ENCODE peak calls at places on chromosomes 7 and 10, in six cellular contexts. One of them, this sample, is unnamed. For H3K4me1, the result is how much of the 10 kb centered on the place peaks cover.

GRCh38 chr7:14389052-14389988 is 399.9 kb upstream of the ETV1 start:
- DNase-seq in heart left ventricle: no peak
- DNase-seq in body of pancreas: no peak
- DNase-seq in A549: no peak
- DNase-seq in sigmoid colon: no peak
- DNase-seq in IMR-90: no peak
- DNase-seq in this sample: no peak

GRCh38 chr7:107998660-107999480 is 4.1 kb downstream of the LAMB1 start:
- DNase-seq in IMR-90: no peak
- DNase-seq in heart left ventricle: no peak
- DNase-seq in sigmoid colon: no peak
- DNase-seq in A549: no peak
- DNase-seq in body of pancreas: no peak
- DNase-seq in this sample: no peak

GRCh38 chr7:151296202-151296992 is 45.2 kb upstream of the NUB1 start:
- DNase-seq in body of pancreas: no peak
- DNase-seq in IMR-90: no peak
- DNase-seq in A549: no peak
- DNase-seq in sigmoid colon: no peak
- DNase-seq in heart left ventricle: no peak
- DNase-seq in this sample: no peak

GRCh38 chr7:23347682-23348180 is 48.6 kb downstream of the MALSU1 start:
- DNase-seq in heart left ventricle: no peak
- DNase-seq in sigmoid colon: no peak
- DNase-seq in body of pancreas: no peak
- DNase-seq in A549: peak
- DNase-seq in IMR-90: peak
- DNase-seq in this sample: no peak

GRCh38 chr10:115898242-115898641 is 374.8 kb downstream of the GFRA1 start:
- DNase-seq in IMR-90: no peak
- DNase-seq in A549: no peak
- DNase-seq in heart left ventricle: no peak
- DNase-seq in body of pancreas: no peak
- DNase-seq in sigmoid colon: no peak
- DNase-seq in this sample: no peak

GRCh38 chr10:22579826-22580225 is 134.6 kb downstream of the PIP4K2A start:
- DNase-seq in sigmoid colon: no peak
- DNase-seq in A549: no peak
- DNase-seq in body of pancreas: no peak
- DNase-seq in IMR-90: no peak
- DNase-seq in heart left ventricle: no peak
- DNase-seq in this sample: no peak

GRCh38 chr7:38429057-38429456 is 155.6 kb upstream of the TARP start:
- DNase-seq in body of pancreas: no peak
- DNase-seq in IMR-90: no peak
- DNase-seq in sigmoid colon: no peak
- DNase-seq in A549: no peak
- DNase-seq in heart left ventricle: no peak
- DNase-seq in this sample: no peak

GRCh38 chr7:70788276-70788675 is 343.7 kb upstream of the GALNT17 start:
- DNase-seq in heart left ventricle: no peak
- DNase-seq in body of pancreas: no peak
- DNase-seq in sigmoid colon: no peak
- DNase-seq in IMR-90: no peak
- DNase-seq in A549: no peak
- DNase-seq in this sample: no peak

GRCh38 chr7:118867860-118868259 is 643.4 kb downstream of the ANKRD7 start:
- DNase-seq in heart left ventricle: no peak
- DNase-seq in body of pancreas: no peak
- DNase-seq in IMR-90: no peak
- DNase-seq in A549: no peak
- DNase-seq in sigmoid colon: no peak
- DNase-seq in this sample: no peak

GRCh38 chr10:124362572-124362971 is 56.2 kb downstream of the OAT start:
- DNase-seq in body of pancreas: no peak
- DNase-seq in heart left ventricle: no peak
- DNase-seq in IMR-90: no peak
- DNase-seq in sigmoid colon: no peak
- DNase-seq in A549: no peak
- DNase-seq in this sample: no peak

GRCh38 chr10:16986406-16987128 is 143.0 kb downstream of the CUBN start:
- DNase-seq in body of pancreas: no peak
- DNase-seq in IMR-90: peak
- DNase-seq in heart left ventricle: no peak
- DNase-seq in A549: no peak
- DNase-seq in sigmoid colon: no peak
- DNase-seq in this sample: no peak

GRCh38 chr7:53811555-53812079 is 730.6 kb upstream of the VSTM2A start:
- DNase-seq in sigmoid colon: no peak
- DNase-seq in A549: no peak
- DNase-seq in heart left ventricle: no peak
- DNase-seq in IMR-90: no peak
- DNase-seq in body of pancreas: no peak
- DNase-seq in this sample: no peak

GRCh38 chr10:103800789-103801540 is 54.4 kb downstream of the SH3PXD2A start:
- DNase-seq in sigmoid colon: no peak
- DNase-seq in heart left ventricle: no peak
- DNase-seq in body of pancreas: no peak
- DNase-seq in A549: peak
- DNase-seq in IMR-90: peak
- DNase-seq in this sample: no peak

GRCh38 chr10:2262333-2262732 is 525.0 kb upstream of the ADARB2 start:
- DNase-seq in IMR-90: no peak
- DNase-seq in sigmoid colon: no peak
- DNase-seq in body of pancreas: no peak
- DNase-seq in A549: no peak
- DNase-seq in heart left ventricle: no peak
- DNase-seq in this sample: no peak

GRCh38 chr10:73991846-73992245 is 6.1 kb upstream of the VCL start:
- DNase-seq in heart left ventricle: no peak
- DNase-seq in IMR-90: no peak
- DNase-seq in sigmoid colon: no peak
- DNase-seq in A549: no peak
- DNase-seq in body of pancreas: peak
- DNase-seq in this sample: no peak

GRCh38 chr7:46859963-46860475 is 721.9 kb downstream of the TNS3 start:
- DNase-seq in sigmoid colon: no peak
- DNase-seq in IMR-90: peak
- DNase-seq in body of pancreas: no peak
- DNase-seq in A549: no peak
- DNase-seq in heart left ventricle: peak
- DNase-seq in this sample: no peak

GRCh38 chr7:3922175-3922635 is 621.2 kb downstream of the SDK1 start:
- DNase-seq in A549: peak
- DNase-seq in heart left ventricle: peak
- DNase-seq in sigmoid colon: no peak
- DNase-seq in body of pancreas: peak
- DNase-seq in IMR-90: peak
- DNase-seq in this sample: no peak

GRCh38 chr10:74640134-74640533 is 186.3 kb upstream of the KAT6B start:
- DNase-seq in sigmoid colon: no peak
- DNase-seq in A549: no peak
- DNase-seq in body of pancreas: no peak
- DNase-seq in heart left ventricle: no peak
- DNase-seq in IMR-90: peak
- DNase-seq in this sample: no peak

GRCh38 chr10:122054046-122055025 is 65.4 kb downstream of the TACC2 start:
- DNase-seq in heart left ventricle: peak
- DNase-seq in IMR-90: peak
- DNase-seq in A549: peak
- DNase-seq in body of pancreas: no peak
- DNase-seq in sigmoid colon: peak
- DNase-seq in this sample: peak

GRCh38 chr7:40604601-40605438 is 470.0 kb downstream of the SUGCT start:
- DNase-seq in IMR-90: peak
- DNase-seq in body of pancreas: peak
- DNase-seq in sigmoid colon: peak
- DNase-seq in A549: peak
- DNase-seq in heart left ventricle: peak
- DNase-seq in this sample: no peak

GRCh38 chr7:50724526-50725520 is 57.9 kb downstream of the GRB10 start:
- DNase-seq in body of pancreas: no peak
- DNase-seq in sigmoid colon: no peak
- DNase-seq in heart left ventricle: no peak
- DNase-seq in A549: no peak
- DNase-seq in IMR-90: no peak
- DNase-seq in this sample: no peak

GRCh38 chr10:78769526-78769925 is 299.2 kb upstream of the ZMIZ1 start:
- DNase-seq in IMR-90: no peak
- DNase-seq in A549: no peak
- DNase-seq in body of pancreas: no peak
- DNase-seq in heart left ventricle: no peak
- DNase-seq in sigmoid colon: no peak
- DNase-seq in this sample: peak

GRCh38 chr10:82496114-82496513 is 621.1 kb downstream of the NRG3 start:
- DNase-seq in IMR-90: no peak
- DNase-seq in body of pancreas: no peak
- DNase-seq in heart left ventricle: no peak
- DNase-seq in A549: no peak
- DNase-seq in sigmoid colon: no peak
- DNase-seq in this sample: no peak

GRCh38 chr10:116444527-116445142 is 17.0 kb downstream of the PNLIPRP3 start:
- DNase-seq in body of pancreas: peak
- DNase-seq in A549: peak
- DNase-seq in sigmoid colon: no peak
- DNase-seq in IMR-90: peak
- DNase-seq in heart left ventricle: no peak
- DNase-seq in this sample: no peak

GRCh38 chr7:18292584-18292983 is 203.0 kb upstream of the HDAC9 start:
- DNase-seq in A549: no peak
- DNase-seq in heart left ventricle: no peak
- DNase-seq in sigmoid colon: no peak
- DNase-seq in body of pancreas: no peak
- DNase-seq in IMR-90: no peak
- DNase-seq in this sample: no peak

GRCh38 chr10:127399635-127400034 is 149.5 kb upstream of the NPS start:
- DNase-seq in A549: no peak
- DNase-seq in heart left ventricle: no peak
- DNase-seq in body of pancreas: no peak
- DNase-seq in IMR-90: no peak
- DNase-seq in sigmoid colon: no peak
- DNase-seq in this sample: no peak

GRCh38 chr7:138092486-138093028 is 16.3 kb downstream of the AKR1D1 start:
- DNase-seq in body of pancreas: no peak
- DNase-seq in IMR-90: no peak
- DNase-seq in heart left ventricle: no peak
- DNase-seq in A549: no peak
- DNase-seq in sigmoid colon: no peak
- DNase-seq in this sample: no peak

GRCh38 chr10:102281103-102281502 is 35.8 kb downstream of the GBF1 start:
- DNase-seq in heart left ventricle: no peak
- DNase-seq in body of pancreas: no peak
- DNase-seq in IMR-90: peak
- DNase-seq in A549: no peak
- DNase-seq in sigmoid colon: no peak
- DNase-seq in this sample: no peak
- H3K27ac ChIP-seq in heart left ventricle: peak
- H3K27ac ChIP-seq in body of pancreas: no peak
- H3K27ac ChIP-seq in IMR-90: no peak
- H3K27ac ChIP-seq in A549: no peak
- H3K27ac ChIP-seq in sigmoid colon: peak
- H3K27ac ChIP-seq in this sample: no peak

DNA sequence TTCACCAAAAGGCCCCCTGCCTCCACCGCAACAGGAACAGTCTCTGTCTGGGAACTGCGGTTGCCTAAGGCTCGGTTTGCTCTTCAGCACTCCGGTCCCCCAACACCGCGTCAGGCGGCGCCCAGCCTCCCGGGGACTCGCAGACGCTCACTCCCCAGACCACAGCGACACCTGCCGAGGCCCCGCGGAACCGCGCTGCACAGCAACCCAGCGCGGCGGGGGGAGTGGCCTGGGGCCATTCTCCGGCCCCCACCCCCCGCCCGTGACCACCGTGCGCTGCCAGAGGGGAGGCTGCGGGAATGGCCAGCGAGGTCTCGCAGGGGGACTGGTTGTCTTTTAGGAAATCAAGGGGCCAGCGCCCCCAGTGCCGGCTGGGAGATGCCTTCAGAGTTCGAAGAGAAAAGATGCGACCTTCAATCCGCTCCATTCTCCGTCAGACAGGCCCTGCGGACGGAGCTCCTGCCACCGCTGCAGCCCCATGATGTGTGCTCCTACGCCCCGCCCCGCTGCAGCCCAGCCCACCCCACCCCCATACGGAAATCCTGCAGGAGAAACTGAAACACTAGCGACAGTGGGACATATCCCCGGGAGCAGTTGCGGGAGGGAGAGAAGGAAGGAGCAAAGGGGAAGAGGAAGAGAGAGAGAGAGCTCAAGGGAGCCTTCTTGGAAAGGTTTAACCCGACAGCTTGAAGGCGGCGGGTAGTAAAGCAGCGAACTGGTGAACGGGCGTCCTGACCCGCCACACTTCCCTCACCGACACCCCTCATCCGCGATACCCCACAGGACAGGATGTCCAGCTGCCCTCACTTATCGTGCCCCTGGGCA is 137.4 kb upstream of the CDCA7L start:
- DNase-seq in IMR-90: peak
- DNase-seq in sigmoid colon: peak
- DNase-seq in A549: peak
- DNase-seq in heart left ventricle: peak
- DNase-seq in body of pancreas: peak
- DNase-seq in this sample: peak
- TF ChIP-seq POLR2A in IMR-90: no peak
- TF ChIP-seq POLR2A in sigmoid colon: no peak
- TF ChIP-seq POLR2A in A549: no peak
- TF ChIP-seq POLR2A in heart left ventricle: no peak
- TF ChIP-seq POLR2A in body of pancreas: peak
- TF ChIP-seq POLR2A in this sample: peak

DNA sequence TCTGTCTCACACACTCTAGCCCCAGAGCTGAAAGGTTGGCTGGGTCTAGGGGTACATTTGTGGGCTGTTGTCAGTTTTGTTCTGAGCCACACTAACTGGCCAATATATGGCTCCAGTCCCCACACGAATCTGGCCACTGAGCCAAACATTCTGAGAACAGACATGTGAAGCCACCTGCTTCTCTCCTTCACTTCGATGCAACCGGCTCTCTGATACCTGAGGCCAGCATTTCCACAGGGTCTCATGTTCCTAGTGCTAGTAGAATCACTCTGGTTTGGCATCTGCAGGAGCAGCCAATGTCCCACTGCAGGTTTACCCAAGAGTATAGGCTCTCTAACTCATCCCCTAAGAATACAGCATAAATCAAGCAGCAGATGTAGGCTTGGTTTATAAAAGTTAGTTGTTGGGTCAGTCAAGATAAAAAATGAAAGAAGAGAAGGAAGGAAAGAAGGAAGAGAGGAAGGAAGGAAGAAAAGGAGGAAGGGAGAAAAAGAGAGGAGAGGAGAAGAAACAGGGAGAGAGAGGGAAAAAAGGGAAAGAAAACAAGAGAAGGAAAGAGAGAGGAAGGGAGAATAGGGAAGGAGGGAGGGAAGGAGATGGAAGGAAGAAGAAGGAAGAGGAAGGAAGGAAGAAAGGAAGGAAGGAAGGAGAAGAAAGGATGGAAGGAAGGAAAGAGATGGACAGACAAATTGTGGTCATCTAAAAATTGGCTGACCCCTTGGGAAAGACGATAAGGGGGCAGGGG is 75.1 kb downstream of the STRA8 start:
- DNase-seq in A549: no peak
- DNase-seq in heart left ventricle: no peak
- DNase-seq in IMR-90: no peak
- DNase-seq in body of pancreas: no peak
- DNase-seq in sigmoid colon: no peak
- DNase-seq in this sample: no peak
- H3K4me1 ChIP-seq in A549: under half
- H3K4me1 ChIP-seq in heart left ventricle: under half
- H3K4me1 ChIP-seq in IMR-90: under half
- H3K4me1 ChIP-seq in body of pancreas: under half
- H3K4me1 ChIP-seq in sigmoid colon: under half
- H3K4me1 ChIP-seq in this sample: under half

GRCh38 chr7:81273601-81274397 is 354.9 kb upstream of the SEMA3C start:
- DNase-seq in body of pancreas: no peak
- DNase-seq in heart left ventricle: no peak
- DNase-seq in A549: no peak
- DNase-seq in IMR-90: no peak
- DNase-seq in sigmoid colon: no peak
- DNase-seq in this sample: no peak
- H3K27ac ChIP-seq in body of pancreas: no peak
- H3K27ac ChIP-seq in heart left ventricle: no peak
- H3K27ac ChIP-seq in A549: no peak
- H3K27ac ChIP-seq in IMR-90: no peak
- H3K27ac ChIP-seq in sigmoid colon: no peak
- H3K27ac ChIP-seq in this sample: no peak